ENCODE peak calls at places on chromosome 1, in nine cellular contexts. One of them, this sample, is unnamed.
A peak's percentile ranks its signal among the peaks of the same experiment; 100 is the strongest.

GRCh38 chr1:75954594-75954993 is 22.4 kb upstream of the ASB17 start:
- DNase-seq in EL: no peak
- DNase-seq in non-pigmented ciliary epithelial cell: no peak
- DNase-seq in T-helper 2 cell: no peak
- DNase-seq in activated CD4-positive, alpha-beta T cell treated with anti-CD3 and anti-CD28 coated beads for 1 hour: no peak
- DNase-seq in T-cell: no peak
- DNase-seq in anterior cingulate cortex: no peak
- DNase-seq in stimulated activated CD4-positive, alpha-beta T cell treated with anti-CD3 and anti-CD28 coated beads, Interleukin-4, amount 100 ng/mL, for 24 hours: no peak
- DNase-seq in NCI-H446 treated with DMSO at 0.1 percent for 48 hours: no peak
- DNase-seq in this sample: no peak

GRCh38 chr1:157878059-157878458 is 36.5 kb upstream of the CD5L start:
- DNase-seq in stimulated activated CD4-positive, alpha-beta T cell treated with anti-CD3 and anti-CD28 coated beads, Interleukin-4, amount 100 ng/mL, for 24 hours: no peak
- DNase-seq in non-pigmented ciliary epithelial cell: peak; percentile 14
- DNase-seq in EL: peak; percentile 35
- DNase-seq in NCI-H446 treated with DMSO at 0.1 percent for 48 hours: peak; percentile 1
- DNase-seq in T-helper 2 cell: peak; percentile 1
- DNase-seq in activated CD4-positive, alpha-beta T cell treated with anti-CD3 and anti-CD28 coated beads for 1 hour: no peak
- DNase-seq in anterior cingulate cortex: no peak
- DNase-seq in T-cell: no peak
- DNase-seq in this sample: no peak

GRCh38 chr1:15916417-15916816 is 59.5 kb downstream of the ZBTB17 start:
- DNase-seq in T-cell: no peak
- DNase-seq in T-helper 2 cell: no peak
- DNase-seq in EL: peak; percentile 56
- DNase-seq in activated CD4-positive, alpha-beta T cell treated with anti-CD3 and anti-CD28 coated beads for 1 hour: no peak
- DNase-seq in non-pigmented ciliary epithelial cell: no peak
- DNase-seq in NCI-H446 treated with DMSO at 0.1 percent for 48 hours: no peak
- DNase-seq in stimulated activated CD4-positive, alpha-beta T cell treated with anti-CD3 and anti-CD28 coated beads, Interleukin-4, amount 100 ng/mL, for 24 hours: no peak
- DNase-seq in anterior cingulate cortex: no peak
- DNase-seq in this sample: no peak

GRCh38 chr1:150577557-150578277 is 1.7 kb downstream of the MCL1 start:
- DNase-seq in non-pigmented ciliary epithelial cell: no peak
- DNase-seq in T-cell: no peak
- DNase-seq in anterior cingulate cortex: no peak
- DNase-seq in T-helper 2 cell: peak; percentile 70
- DNase-seq in stimulated activated CD4-positive, alpha-beta T cell treated with anti-CD3 and anti-CD28 coated beads, Interleukin-4, amount 100 ng/mL, for 24 hours: no peak
- DNase-seq in EL: peak; percentile 45
- DNase-seq in NCI-H446 treated with DMSO at 0.1 percent for 48 hours: no peak
- DNase-seq in activated CD4-positive, alpha-beta T cell treated with anti-CD3 and anti-CD28 coated beads for 1 hour: no peak
- DNase-seq in this sample: no peak

GRCh38 chr1:53878492-53879105 is 11.0 kb downstream of the YIPF1 start:
- DNase-seq in activated CD4-positive, alpha-beta T cell treated with anti-CD3 and anti-CD28 coated beads for 1 hour: no peak
- DNase-seq in stimulated activated CD4-positive, alpha-beta T cell treated with anti-CD3 and anti-CD28 coated beads, Interleukin-4, amount 100 ng/mL, for 24 hours: no peak
- DNase-seq in T-cell: no peak
- DNase-seq in NCI-H446 treated with DMSO at 0.1 percent for 48 hours: peak; percentile 24
- DNase-seq in non-pigmented ciliary epithelial cell: no peak
- DNase-seq in EL: peak; percentile 44
- DNase-seq in T-helper 2 cell: peak; percentile 58
- DNase-seq in anterior cingulate cortex: no peak
- DNase-seq in this sample: no peak

GRCh38 chr1:17281775-17282181 is 26.2 kb upstream of the PADI4 start:
- DNase-seq in T-helper 2 cell: no peak
- DNase-seq in stimulated activated CD4-positive, alpha-beta T cell treated with anti-CD3 and anti-CD28 coated beads, Interleukin-4, amount 100 ng/mL, for 24 hours: no peak
- DNase-seq in anterior cingulate cortex: no peak
- DNase-seq in EL: no peak
- DNase-seq in activated CD4-positive, alpha-beta T cell treated with anti-CD3 and anti-CD28 coated beads for 1 hour: no peak
- DNase-seq in NCI-H446 treated with DMSO at 0.1 percent for 48 hours: no peak
- DNase-seq in T-cell: no peak
- DNase-seq in non-pigmented ciliary epithelial cell: no peak
- DNase-seq in this sample: no peak

GRCh38 chr1:66339944-66340343 is 194.0 kb upstream of the SGIP1 start:
- DNase-seq in T-helper 2 cell: peak; percentile 59
- DNase-seq in non-pigmented ciliary epithelial cell: no peak
- DNase-seq in anterior cingulate cortex: no peak
- DNase-seq in EL: no peak
- DNase-seq in NCI-H446 treated with DMSO at 0.1 percent for 48 hours: no peak
- DNase-seq in T-cell: no peak
- DNase-seq in activated CD4-positive, alpha-beta T cell treated with anti-CD3 and anti-CD28 coated beads for 1 hour: no peak
- DNase-seq in stimulated activated CD4-positive, alpha-beta T cell treated with anti-CD3 and anti-CD28 coated beads, Interleukin-4, amount 100 ng/mL, for 24 hours: no peak
- DNase-seq in this sample: no peak

GRCh38 chr1:227733751-227734545 is 1.2 kb downstream of the JMJD4 start:
- DNase-seq in anterior cingulate cortex: no peak
- DNase-seq in activated CD4-positive, alpha-beta T cell treated with anti-CD3 and anti-CD28 coated beads for 1 hour: no peak
- DNase-seq in EL: no peak
- DNase-seq in T-cell: no peak
- DNase-seq in NCI-H446 treated with DMSO at 0.1 percent for 48 hours: no peak
- DNase-seq in stimulated activated CD4-positive, alpha-beta T cell treated with anti-CD3 and anti-CD28 coated beads, Interleukin-4, amount 100 ng/mL, for 24 hours: no peak
- DNase-seq in non-pigmented ciliary epithelial cell: no peak
- DNase-seq in T-helper 2 cell: no peak
- DNase-seq in this sample: no peak

GRCh38 chr1:178938959-178939317 is 68.1 kb upstream of the ANGPTL1 start:
- DNase-seq in T-helper 2 cell: no peak
- DNase-seq in EL: no peak
- DNase-seq in NCI-H446 treated with DMSO at 0.1 percent for 48 hours: peak; percentile 97
- DNase-seq in non-pigmented ciliary epithelial cell: no peak
- DNase-seq in activated CD4-positive, alpha-beta T cell treated with anti-CD3 and anti-CD28 coated beads for 1 hour: no peak
- DNase-seq in anterior cingulate cortex: no peak
- DNase-seq in T-cell: no peak
- DNase-seq in stimulated activated CD4-positive, alpha-beta T cell treated with anti-CD3 and anti-CD28 coated beads, Interleukin-4, amount 100 ng/mL, for 24 hours: no peak
- DNase-seq in this sample: no peak

GRCh38 chr1:61432616-61433388 is 292.1 kb downstream of the TM2D1 start:
- DNase-seq in activated CD4-positive, alpha-beta T cell treated with anti-CD3 and anti-CD28 coated beads for 1 hour: no peak
- DNase-seq in stimulated activated CD4-positive, alpha-beta T cell treated with anti-CD3 and anti-CD28 coated beads, Interleukin-4, amount 100 ng/mL, for 24 hours: no peak
- DNase-seq in T-cell: no peak
- DNase-seq in NCI-H446 treated with DMSO at 0.1 percent for 48 hours: no peak
- DNase-seq in EL: no peak
- DNase-seq in anterior cingulate cortex: no peak
- DNase-seq in non-pigmented ciliary epithelial cell: no peak
- DNase-seq in T-helper 2 cell: no peak
- DNase-seq in this sample: no peak